ENCODE peak calls at places on chromosomes 4 and X, in nine cellular contexts. O is activated T-helper 1 cell treated with anti-CD3 and anti-CD28 coated beads, Interleukin-2, amount 50 U/mL, for 16 hours; F is SK-N-SH; E is aorta; G is activated gamma-delta T cell treated with anti-CD3 and anti-CD28 coated beads, Interleukin-2, amount 50 U/mL, for 16 hours; A is endothelial cell; T is fibroblast of gingiva; M is RCC 7860; X is NCI-H146. S is an unnamed sample.
A peak's percentile ranks its signal among the peaks of the same experiment; 100 is the strongest.

GRCh38 chrX:147602297-147602696 is 309.4 kb upstream of the FMR1 start:
- DNase-seq in F (no peak), E (no peak), A (no peak), O (no peak), T (no peak), G (no peak), M (peak; percentile 14), X (no peak), S (no peak)

GRCh38 chrX:97685753-97686152 is 802.0 kb downstream of the RPA4 start:
- DNase-seq in O (no peak), T (peak; percentile 12), A (peak; percentile 3), M (peak; percentile 4), E (no peak), G (no peak), F (peak; percentile 41), X (peak; percentile 26), S (no peak)

GRCh38 chrX:33908898-33909297 is 223.2 kb downstream of the FAM47A start:
- DNase-seq in G (no peak), M (no peak), E (no peak), A (no peak), F (no peak), T (no peak), O (no peak), X (no peak), S (no peak)

GRCh38 chr4:76694056-76694455 is 203.9 kb downstream of the SOWAHB start:
- DNase-seq in O (no peak), M (no peak), E (no peak), X (no peak), G (no peak), A (no peak), T (no peak), F (no peak), S (no peak)

GRCh38 chrX:25536307-25536970 is 520.7 kb upstream of the ARX start:
- DNase-seq in G (no peak), E (no peak), T (no peak), M (no peak), O (no peak), X (peak; percentile 62), F (no peak), A (no peak), S (no peak)

GRCh38 chr4:24244663-24245519 is 339.5 kb downstream of the DHX15 start:
- DNase-seq in O (no peak), E (no peak), G (no peak), F (no peak), A (no peak), T (peak; percentile 50), M (no peak), X (no peak), S (no peak)

GRCh38 chr4:173522160-173522873 is 7.7 kb downstream of the HAND2 start:
- DNase-seq in X (no peak), G (no peak), E (peak; percentile 93), O (no peak), M (no peak), A (no peak), F (peak; percentile 73), T (peak; percentile 86), S (no peak)

GRCh38 chr4:10396181-10396580 is 61.0 kb downstream of the ZNF518B start:
- DNase-seq in F (no peak), A (no peak), X (no peak), O (no peak), E (no peak), G (no peak), T (no peak), M (no peak), S (no peak)

GRCh38 chr4:150593996-150594395 is 12.0 kb downstream of the MAB21L2 start:
- DNase-seq in X (peak; percentile 16), E (no peak), G (no peak), F (no peak), A (no peak), T (peak; percentile 87), O (no peak), M (no peak), S (no peak)

GRCh38 chr4:82248903-82249632 is 124.7 kb downstream of the HNRNPD start:
- DNase-seq in F (no peak), E (no peak), A (no peak), X (no peak), G (no peak), M (no peak), O (no peak), T (no peak), S (no peak)

GRCh38 chr4:166535865-166536264 is 662.8 kb downstream of the TLL1 start:
- DNase-seq in F (no peak), A (no peak), M (no peak), G (no peak), O (no peak), X (no peak), E (no peak), T (no peak), S (no peak)

GRCh38 chr4:96874657-96875056 is 1034.8 kb downstream of the PDHA2 start:
- DNase-seq in T (no peak), E (no peak), O (no peak), F (no peak), G (no peak), A (no peak), X (no peak), M (no peak), S (no peak)

GRCh38 chrX:101368800-101369199 is 17.2 kb downstream of the BTK start:
- DNase-seq in O (no peak), G (no peak), X (no peak), M (no peak), T (no peak), A (no peak), E (no peak), F (no peak), S (no peak)

GRCh38 chr4:92091335-92091734 is 212.4 kb upstream of the GRID2 start:
- DNase-seq in A (no peak), M (no peak), T (no peak), O (no peak), E (no peak), X (no peak), F (no peak), G (no peak), S (no peak)

GRCh38 chr4:107699466-107700206 is 20.4 kb downstream of the PAPSS1 start:
- DNase-seq in E (no peak), T (no peak), A (no peak), G (no peak), O (no peak), X (no peak), M (no peak), F (no peak), S (no peak)

GRCh38 chr4:85058551-85058950 is 92.1 kb upstream of the WDFY3 start:
- DNase-seq in G (no peak), F (no peak), A (no peak), E (no peak), T (no peak), X (no peak), M (no peak), O (no peak), S (no peak)

GRCh38 chr4:37970702-37971101 is 10.5 kb downstream of the PTTG2 start:
- DNase-seq in F (peak; percentile 32), M (peak; percentile 37), E (peak; percentile 92), O (no peak), T (peak; percentile 47), X (no peak), G (peak; percentile 21), A (no peak), S (peak; percentile 38)

GRCh38 chrX:154135458-154136229 is 8.4 kb upstream of the OPN1LW start:
- DNase-seq in A (no peak), G (no peak), E (no peak), F (no peak), M (peak; percentile 80), T (no peak), X (no peak), O (no peak), S (peak; percentile 7)